ENCODE peak calls at places on chromosomes 4 and X, in four cellular contexts. One of them, this sample, is unnamed.

GRCh38 chr4:150332086-150332485 is 249.9 kb upstream of the MAB21L2 start:
- DNase-seq in K562: no peak
- DNase-seq in H4: no peak
- DNase-seq in SW480: no peak
- DNase-seq in this sample: no peak

GRCh38 chr4:55793479-55793878 is 26.1 kb upstream of the EXOC1L start:
- DNase-seq in K562: no peak
- DNase-seq in H4: no peak
- DNase-seq in SW480: no peak
- DNase-seq in this sample: no peak

GRCh38 chr4:163017135-163017534 is 149.6 kb downstream of the NAF1 start:
- DNase-seq in K562: no peak
- DNase-seq in H4: no peak
- DNase-seq in SW480: no peak
- DNase-seq in this sample: no peak

GRCh38 chrX:39752820-39753219 is 344.9 kb downstream of the BCOR start:
- DNase-seq in K562: no peak
- DNase-seq in H4: no peak
- DNase-seq in SW480: no peak
- DNase-seq in this sample: no peak

GRCh38 chr4:176383273-176384077 is 63.7 kb downstream of the SPCS3 start:
- DNase-seq in K562: no peak
- DNase-seq in H4: no peak
- DNase-seq in SW480: no peak
- DNase-seq in this sample: no peak

GRCh38 chr4:3767569-3768288 is 1.5 kb downstream of the ADRA2C start:
- DNase-seq in K562: no peak
- DNase-seq in H4: no peak
- DNase-seq in SW480: peak
- DNase-seq in this sample: peak

GRCh38 chrX:40120838-40121580 is 23.3 kb upstream of the BCOR start:
- DNase-seq in K562: no peak
- DNase-seq in H4: no peak
- DNase-seq in SW480: no peak
- DNase-seq in this sample: no peak

GRCh38 chr4:152009046-152009445 is 248.2 kb upstream of the GATB start:
- DNase-seq in K562: no peak
- DNase-seq in H4: no peak
- DNase-seq in SW480: no peak
- DNase-seq in this sample: no peak

GRCh38 chrX:33336783-33337182 is 125.4 kb upstream of the DMD start:
- DNase-seq in K562: no peak
- DNase-seq in H4: peak
- DNase-seq in SW480: peak
- DNase-seq in this sample: peak

GRCh38 chr4:7699040-7699439 is 240.6 kb downstream of the AFAP1 start:
- DNase-seq in K562: no peak
- DNase-seq in H4: peak
- DNase-seq in SW480: no peak
- DNase-seq in this sample: no peak

GRCh38 chrX:69238153-69238959 is 73.1 kb upstream of the PJA1 start:
- DNase-seq in K562: no peak
- DNase-seq in H4: no peak
- DNase-seq in SW480: no peak
- DNase-seq in this sample: no peak

GRCh38 chr4:127782275-127783025 is at the start of gene HSPA4L:
- DNase-seq in K562: no peak
- DNase-seq in H4: peak
- DNase-seq in SW480: peak
- DNase-seq in this sample: peak